ENCODE peak calls at places on chromosomes 2 and 18, in nine cellular contexts. X is erythroblast, K is A549, Z is stomach, I is GM12892, S is endothelial cell of umbilical vein, M is tibial nerve, E is H54, Q is IMR-90. V is an unnamed sample.

GRCh38 chr2:223619486-223620129 is 17.4 kb upstream of the SCG2 start:
- DNase-seq in E (no peak), M (no peak), S (no peak), Z (no peak), X (no peak), K (no peak), I (no peak), Q (no peak), V (no peak)

GRCh38 chr2:124081154-124081771 is 56.2 kb downstream of the CNTNAP5 start:
- DNase-seq in K (no peak), Q (no peak), S (no peak), M (no peak), I (no peak), Z (no peak), E (no peak), X (no peak), V (no peak)

GRCh38 chr2:74576830-74577229 is 22.3 kb downstream of the DOK1 start:
- DNase-seq in S (no peak), Z (no peak), K (no peak), E (no peak), X (no peak), M (peak), Q (peak), I (no peak), V (no peak)

GRCh38 chr2:179263460-179264237 is 983 bp downstream of the SESTD1 start:
- DNase-seq in K (peak), I (peak), E (peak), X (peak), M (peak), Q (peak), S (peak), Z (peak), V (no peak)

GRCh38 chr18:68840554-68841263 is 42.8 kb downstream of the CCDC102B start:
- DNase-seq in Q (peak), E (peak), X (no peak), I (no peak), M (peak), S (peak), Z (no peak), K (peak), V (no peak)

GRCh38 chr2:232340171-232340935 is 38.2 kb upstream of the ALPP start:
- DNase-seq in K (no peak), Z (no peak), Q (no peak), E (no peak), M (no peak), S (no peak), X (no peak), I (no peak), V (no peak)

GRCh38 chr2:157867703-157868102 is 8.4 kb downstream of the ACVR1 start:
- DNase-seq in S (no peak), Q (no peak), I (no peak), M (no peak), K (no peak), X (no peak), Z (no peak), E (no peak), V (no peak)

GRCh38 chr2:140257692-140258300 is 1477.6 kb upstream of the NXPH2 start:
- DNase-seq in E (no peak), I (no peak), Q (no peak), S (no peak), K (no peak), M (no peak), Z (no peak), X (no peak), V (no peak)

GRCh38 chr2:191436368-191437055 is 191.3 kb downstream of the MYO1B start:
- DNase-seq in Q (no peak), M (no peak), K (no peak), E (no peak), X (no peak), Z (no peak), I (no peak), S (no peak), V (no peak)

GRCh38 chr2:109126501-109126860 is 2.5 kb upstream of the SH3RF3 start:
- DNase-seq in E (peak), Q (peak), K (no peak), S (no peak), I (no peak), M (no peak), X (no peak), Z (no peak), V (no peak)

GRCh38 chr2:141599721-141600120 is 531.1 kb downstream of the LRP1B start:
- DNase-seq in Q (no peak), M (no peak), X (no peak), S (no peak), I (no peak), Z (no peak), K (no peak), E (no peak), V (no peak)

GRCh38 chr2:23900927-23901322 is 26.0 kb downstream of the ATAD2B start:
- DNase-seq in E (no peak), I (no peak), Q (peak), Z (no peak), K (no peak), X (no peak), M (peak), S (peak), V (no peak)

GRCh38 chr2:189658808-189659207 is 2.5 kb upstream of the ASNSD1 start:
- DNase-seq in E (no peak), M (no peak), X (no peak), K (no peak), Q (no peak), Z (no peak), S (no peak), I (no peak), V (no peak)

GRCh38 chr2:189660803-189661147 is 484 bp upstream of the ASNSD1 start:
- DNase-seq in X (no peak), S (no peak), M (no peak), K (no peak), Q (no peak), I (no peak), Z (no peak), E (no peak), V (no peak)

GRCh38 chr2:189658281-189658680 is 3.0 kb upstream of the ASNSD1 start:
- DNase-seq in Z (no peak), I (no peak), X (no peak), E (no peak), Q (no peak), M (no peak), K (no peak), S (no peak), V (no peak)

GRCh38 chr2:189659734-189660133 is 1.5 kb upstream of the ASNSD1 start:
- DNase-seq in X (no peak), S (no peak), I (no peak), M (no peak), Z (no peak), Q (peak), K (no peak), E (no peak), V (no peak)

DNA sequence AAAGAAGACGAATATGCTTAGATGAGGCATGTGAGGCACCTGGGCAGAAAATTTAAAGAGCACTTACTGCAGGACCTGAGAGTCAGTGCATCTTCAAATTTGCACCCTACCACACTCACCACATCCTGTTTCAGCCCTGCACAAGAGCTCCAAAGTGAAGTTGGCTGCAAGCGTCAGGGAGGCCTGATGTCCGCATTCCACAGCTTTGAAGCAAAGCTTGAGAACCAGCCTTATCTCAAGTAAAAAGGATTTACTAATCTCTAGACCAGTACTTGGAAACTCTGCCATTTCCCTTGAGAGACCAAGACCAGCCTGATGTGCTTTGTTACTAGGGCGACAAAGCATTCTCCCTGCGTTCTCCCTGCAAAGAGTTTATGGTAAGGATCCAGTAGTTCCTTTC is 3.4 kb upstream of the ASNSD1 start:
- DNase-seq in Q (peak), M (no peak), I (no peak), X (no peak), Z (peak), K (no peak), S (no peak), E (no peak), V (peak)
- TF ChIP-seq POLR2A in Q (no peak), M (no peak), I (no peak), X (no peak), Z (no peak), K (no peak), S (no peak), E (no peak), V (no peak)

GRCh38 chr2:236577481-236578410 is 8.1 kb downstream of the ACKR3 start:
- DNase-seq in K (no peak), Q (no peak), S (peak), I (no peak), Z (no peak), X (no peak), E (no peak), M (no peak), V (no peak)
- TF ChIP-seq POLR2A in K (no peak), Q (no peak), S (no peak), I (no peak), Z (no peak), X (no peak), E (no peak), M (no peak), V (no peak)

DNA sequence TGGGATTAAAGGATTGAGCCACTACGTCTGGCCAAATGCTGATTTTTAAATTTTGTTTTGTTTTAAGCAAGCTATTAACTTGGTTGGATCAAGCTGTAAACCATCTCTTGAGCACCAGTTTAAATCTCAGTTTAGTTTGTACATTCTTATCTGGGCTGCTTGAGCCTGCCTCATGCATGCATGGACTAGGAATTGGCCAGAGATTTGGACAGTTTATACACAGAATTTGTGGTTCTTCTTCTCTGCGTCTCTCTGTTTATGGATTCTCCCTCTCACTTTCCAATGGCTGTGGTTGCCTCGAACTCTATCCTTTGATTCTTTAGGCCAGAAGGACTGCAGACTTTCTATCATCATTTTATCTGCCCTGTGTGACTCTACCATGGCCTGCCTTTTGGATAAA is 32.6 kb upstream of the PLB1 start:
- DNase-seq in S (no peak), X (no peak), Z (no peak), Q (no peak), K (no peak), M (no peak), I (no peak), E (no peak), V (no peak)
- TF ChIP-seq POLR2A in S (no peak), X (no peak), Z (no peak), Q (no peak), K (no peak), M (no peak), I (no peak), E (no peak), V (no peak)

GRCh38 chr2:105375001-105375561 is 23.8 kb downstream of the FHL2 start:
- DNase-seq in E (no peak), Q (peak), X (no peak), S (peak), M (peak), I (no peak), K (no peak), Z (no peak), V (no peak)
- TF ChIP-seq POLR2A in E (no peak), Q (no peak), X (no peak), S (no peak), M (no peak), I (no peak), K (no peak), Z (no peak), V (no peak)

DNA sequence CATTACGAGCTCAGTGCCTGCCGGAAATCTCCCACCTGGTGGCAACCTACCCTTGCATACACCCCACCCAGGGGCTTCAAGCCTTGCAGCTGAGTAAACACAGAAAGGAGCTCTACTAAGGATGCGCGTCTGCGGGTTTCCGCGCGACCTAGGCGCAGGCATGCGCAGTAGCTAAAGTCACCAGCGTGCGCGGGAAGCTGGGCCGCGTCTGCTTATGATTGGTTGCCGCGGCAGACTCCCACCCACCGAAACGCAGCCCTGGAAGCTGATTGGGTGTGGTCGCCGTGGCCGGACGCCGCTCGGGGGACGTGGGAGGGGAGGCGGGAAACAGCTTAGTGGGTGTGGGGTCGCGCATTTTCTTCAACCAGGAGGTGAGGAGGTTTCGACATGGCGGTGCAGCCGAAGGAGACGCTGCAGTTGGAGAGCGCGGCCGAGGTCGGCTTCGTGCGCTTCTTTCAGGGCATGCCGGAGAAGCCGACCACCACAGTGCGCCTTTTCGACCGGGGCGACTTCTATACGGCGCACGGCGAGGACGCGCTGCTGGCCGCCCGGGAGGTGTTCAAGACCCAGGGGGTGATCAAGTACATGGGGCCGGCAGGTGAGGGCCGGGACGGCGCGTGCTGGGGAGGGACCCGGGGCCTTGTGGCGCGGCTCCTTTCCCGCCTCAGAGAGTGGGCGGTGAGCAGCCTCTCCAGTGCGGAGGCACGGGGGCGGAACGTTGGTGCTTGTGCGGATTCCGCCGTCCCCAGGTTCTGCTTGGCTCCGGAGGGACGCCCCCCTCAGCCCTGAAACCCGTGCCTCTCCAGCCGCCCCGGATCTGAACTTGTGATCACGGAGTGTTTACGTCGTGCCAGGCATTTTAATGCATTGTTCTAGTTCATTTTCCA is at the start of gene MSH2:
- DNase-seq in M (peak), E (peak), S (peak), Z (peak), X (peak), K (peak), Q (peak), I (peak), V (peak)
- TF ChIP-seq POLR2A in M (no peak), E (peak), S (peak), Z (no peak), X (peak), K (peak), Q (no peak), I (peak), V (peak)

DNA sequence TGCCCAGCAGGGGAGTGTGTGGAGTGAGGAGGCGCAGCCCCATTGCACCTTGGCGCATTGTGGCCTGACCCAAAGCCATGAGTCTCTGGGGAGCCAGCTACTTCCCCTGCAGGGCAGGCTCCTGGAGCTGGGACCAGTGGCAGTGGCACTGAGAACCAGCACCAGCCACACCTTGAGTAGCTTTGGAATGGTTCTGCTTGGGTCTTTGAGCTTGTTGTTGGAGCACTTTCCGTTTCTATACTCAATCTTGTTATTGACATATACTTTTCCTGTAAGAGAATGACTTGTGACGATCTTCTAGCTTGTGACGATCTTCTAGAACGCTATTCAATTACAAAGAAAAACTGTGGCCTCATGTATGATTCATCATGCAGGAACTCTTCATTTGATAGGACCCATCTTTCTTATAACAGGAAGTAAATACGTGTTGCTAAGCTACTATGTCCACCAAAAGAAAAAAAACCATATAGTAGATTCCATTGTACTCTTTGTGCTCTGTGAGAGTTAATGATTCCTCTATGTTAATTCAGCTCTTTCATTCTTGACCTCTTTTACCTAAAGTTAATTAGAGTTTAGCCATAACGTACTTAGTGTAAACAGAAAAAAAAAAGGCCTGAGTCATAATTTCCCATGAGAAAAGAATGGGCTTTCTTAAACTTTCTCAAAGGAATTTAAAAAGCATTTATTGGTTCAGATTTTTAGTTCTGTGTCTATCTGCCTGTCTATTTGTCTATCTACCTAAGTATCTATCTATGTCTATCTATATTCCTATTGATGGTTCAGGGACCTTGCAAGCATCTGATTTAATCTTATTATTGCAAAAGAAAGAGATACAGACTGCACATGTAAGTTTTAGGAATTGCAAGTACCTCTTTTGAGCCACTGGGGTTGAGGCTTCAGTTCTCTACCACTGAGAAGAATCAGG is 113.2 kb downstream of the GATA6 start:
- DNase-seq in K (peak), E (peak), Z (no peak), S (peak), X (no peak), Q (peak), I (no peak), M (no peak), V (no peak)
- TF ChIP-seq POLR2A in K (no peak), E (no peak), Z (no peak), S (no peak), X (no peak), Q (no peak), I (no peak), M (no peak), V (no peak)

DNA sequence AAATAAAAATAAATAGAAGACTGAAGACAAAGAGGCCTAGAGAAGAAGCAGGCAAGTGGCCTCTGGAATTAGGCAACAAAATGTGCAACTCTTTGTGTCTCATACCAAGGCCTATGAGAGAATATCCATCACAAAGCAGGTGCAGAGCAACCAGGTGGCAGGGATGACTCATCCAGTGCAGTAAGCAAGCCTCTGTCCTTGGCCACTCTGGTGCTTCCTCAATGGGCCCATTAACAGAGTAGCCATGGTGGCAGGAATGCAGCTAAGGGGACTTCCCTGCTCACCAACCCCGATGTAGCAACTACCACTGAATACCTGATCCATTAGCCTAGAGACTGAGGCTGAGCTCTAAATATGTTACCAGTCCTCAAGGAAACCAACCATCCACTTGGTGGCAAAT is 11.0 kb upstream of the EPG5 start:
- DNase-seq in Z (no peak), M (no peak), I (no peak), K (no peak), Q (no peak), E (no peak), S (no peak), X (no peak), V (no peak)
- TF ChIP-seq POLR2A in Z (no peak), M (no peak), I (no peak), K (no peak), Q (no peak), E (no peak), S (no peak), X (no peak), V (no peak)

DNA sequence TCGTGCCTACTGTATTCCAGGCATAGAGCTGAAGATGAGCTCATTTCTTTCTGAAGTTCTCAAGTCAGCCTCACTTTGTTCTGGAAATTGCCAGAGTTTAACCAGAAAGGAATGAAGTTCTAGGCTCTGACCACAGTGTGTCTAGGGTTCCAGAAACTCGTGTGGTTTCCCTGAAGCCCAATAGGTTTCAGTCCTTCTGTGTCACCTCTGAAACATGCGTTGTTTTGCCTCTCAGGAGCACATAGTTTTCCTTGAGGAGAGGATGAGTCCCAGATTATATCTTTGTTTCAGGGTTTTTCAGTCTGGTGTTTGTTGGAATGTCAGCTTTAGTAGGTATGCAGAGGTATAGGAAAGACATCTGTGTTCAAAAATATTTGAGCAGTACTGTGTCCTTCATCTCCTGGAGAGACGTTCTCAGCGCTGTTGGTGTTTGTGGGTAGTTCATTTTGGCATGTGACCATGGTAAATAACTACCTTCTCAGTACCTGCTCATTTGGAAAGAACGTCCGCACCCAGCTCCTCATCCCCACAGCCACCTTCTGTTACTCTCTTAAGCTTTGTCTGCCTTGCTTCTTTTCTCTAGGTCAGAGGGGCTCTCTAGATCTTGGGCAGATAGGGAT is 56.6 kb downstream of the RALBP1 start:
- DNase-seq in E (no peak), K (no peak), Q (peak), Z (no peak), X (no peak), S (no peak), M (no peak), I (no peak), V (no peak)
- TF ChIP-seq POLR2A in E (no peak), K (no peak), Q (no peak), Z (no peak), X (no peak), S (no peak), M (no peak), I (no peak), V (no peak)

GRCh38 chr2:17540813-17541513 is 467 bp downstream of the VSNL1 start:
- DNase-seq in Q (no peak), I (no peak), Z (no peak), E (no peak), X (no peak), M (no peak), K (no peak), S (peak), V (no peak)

GRCh38 chr2:17539993-17540812 is at the start of gene VSNL1:
- DNase-seq in Z (peak), M (peak), Q (peak), X (no peak), K (no peak), S (peak), E (no peak), I (no peak), V (no peak)

GRCh38 chr2:17539596-17539992 is 902 bp upstream of the VSNL1 start:
- DNase-seq in Q (no peak), I (no peak), Z (no peak), X (no peak), S (no peak), K (no peak), E (no peak), M (no peak), V (no peak)

GRCh38 chr2:17538022-17538843 is 2.3 kb upstream of the VSNL1 start:
- DNase-seq in K (no peak), I (no peak), Z (no peak), X (no peak), E (no peak), S (peak), Q (peak), M (no peak), V (no peak)

GRCh38 chr2:17538844-17539554 is 1.5 kb upstream of the VSNL1 start:
- DNase-seq in M (no peak), X (no peak), Q (peak), S (peak), E (no peak), K (no peak), I (no peak), Z (peak), V (peak)
- TF ChIP-seq POLR2A in M (no peak), X (no peak), Q (no peak), S (no peak), E (no peak), K (no peak), I (no peak), Z (no peak), V (no peak)

V was measured in GM12891.